ENCODE peak calls at places on chromosome 7, in four cellular contexts. B is HCEC 1CT, T is cardiac muscle cell, Q is A549. O is an unnamed sample.

GRCh38 chr7:5436003-5436678 is 12.5 kb upstream of the TNRC18 start:
- DNase-seq in T (no peak), B (no peak), Q (no peak), O (no peak)

GRCh38 chr7:17362439-17363095 is 64.1 kb downstream of the AHR start:
- DNase-seq in B (no peak), T (no peak), Q (no peak), O (no peak)

GRCh38 chr7:18534481-18534880 is 38.9 kb downstream of the HDAC9 start:
- DNase-seq in T (no peak), B (no peak), Q (no peak), O (no peak)

GRCh38 chr7:154928136-154929005 is 74.6 kb downstream of the PAXIP1 start:
- DNase-seq in Q (peak), T (no peak), B (peak), O (peak)

GRCh38 chr7:23494009-23494408 is 23.7 kb upstream of the IGF2BP3 start:
- DNase-seq in T (no peak), Q (no peak), B (no peak), O (no peak)

GRCh38 chr7:148815612-148816011 is 68.5 kb downstream of the EZH2 start:
- DNase-seq in Q (no peak), B (no peak), T (no peak), O (no peak)

GRCh38 chr7:131107343-131108211 is 220.1 kb upstream of the MKLN1 start:
- DNase-seq in Q (peak), B (peak), T (peak), O (peak)

GRCh38 chr7:41792099-41792498 is 89.2 kb upstream of the INHBA start:
- DNase-seq in T (no peak), B (peak), Q (peak), O (no peak)

GRCh38 chr7:99457646-99458493 is 8.1 kb downstream of the ATP5MF start:
- DNase-seq in B (no peak), Q (no peak), T (no peak), O (no peak)